ENCODE peak calls at places on chromosome 4, in four cellular contexts. One of them, this sample, is unnamed.

GRCh38 chr4:118833192-118833820 is 2.6 kb downstream of the SEC24D start:
- DNase-seq in A549: no peak
- DNase-seq in ascending aorta: no peak
- DNase-seq in Right ventricle myocardium superior: no peak
- DNase-seq in this sample: no peak

GRCh38 chr4:141636771-141637460 is 533 bp downstream of the IL15 start:
- DNase-seq in A549: peak; percentile 65
- DNase-seq in ascending aorta: peak; percentile 73
- DNase-seq in Right ventricle myocardium superior: peak; percentile 62
- DNase-seq in this sample: no peak

GRCh38 chr4:27666943-27667342 is 806.3 kb downstream of the STIM2 start:
- DNase-seq in A549: peak; percentile 26
- DNase-seq in ascending aorta: no peak
- DNase-seq in Right ventricle myocardium superior: no peak
- DNase-seq in this sample: no peak

GRCh38 chr4:170243662-170244288 is 154.0 kb upstream of the AADAT start:
- DNase-seq in A549: no peak
- DNase-seq in ascending aorta: no peak
- DNase-seq in Right ventricle myocardium superior: no peak
- DNase-seq in this sample: no peak

GRCh38 chr4:40685300-40685699 is 55.6 kb upstream of the RBM47 start:
- DNase-seq in A549: peak; percentile 21
- DNase-seq in ascending aorta: no peak
- DNase-seq in Right ventricle myocardium superior: no peak
- DNase-seq in this sample: no peak

GRCh38 chr4:119656986-119657635 is 28.5 kb upstream of the PDE5A start:
- DNase-seq in A549: peak; percentile 1
- DNase-seq in ascending aorta: no peak
- DNase-seq in Right ventricle myocardium superior: no peak
- DNase-seq in this sample: no peak

GRCh38 chr4:56342746-56343145 is 44.5 kb downstream of the AASDH start:
- DNase-seq in A549: no peak
- DNase-seq in ascending aorta: no peak
- DNase-seq in Right ventricle myocardium superior: no peak
- DNase-seq in this sample: no peak

GRCh38 chr4:144611850-144612249 is 34.1 kb upstream of the HHIP start:
- DNase-seq in A549: peak; percentile 9
- DNase-seq in ascending aorta: no peak
- DNase-seq in Right ventricle myocardium superior: no peak
- DNase-seq in this sample: no peak

GRCh38 chr4:58961925-58962324 is 1851.7 kb upstream of the IGFBP7 start:
- DNase-seq in A549: no peak
- DNase-seq in ascending aorta: no peak
- DNase-seq in Right ventricle myocardium superior: no peak
- DNase-seq in this sample: no peak

This sample was measured in activated CD8-positive, alpha-beta T cell treated with anti-CD3 and anti-CD28 coated beads, Interleukin-2, amount 10 ng/mL, durations not matched to agents 7 days and 5 days.